ENCODE peak calls at places on chromosomes 16 and 17, in six cellular contexts. B, W, Z, H, L and N are unnamed samples. For H3K27me3, the result is how much of the 10 kb centered on the place peaks cover.

GRCh38 chr17:30720013-30720471 is 104.5 kb downstream of the CRLF3 start:
- DNase-seq in B (no peak), W (peak), Z (no peak), H (no peak), L (no peak), N (no peak)

GRCh38 chr17:39270923-39271322 is 45.2 kb upstream of the STAC2 start:
- DNase-seq in B (no peak), W (no peak), Z (no peak), H (peak), L (no peak), N (no peak)

GRCh38 chr16:29810699-29811169 is 1.3 kb upstream of the PRRT2 start:
- DNase-seq in B (no peak), W (no peak), Z (no peak), H (no peak), L (no peak), N (no peak)

GRCh38 chr16:17369441-17369951 is 101.3 kb downstream of the XYLT1 start:
- DNase-seq in B (peak), W (no peak), Z (peak), H (no peak), L (peak), N (no peak)

GRCh38 chr17:19238167-19238505 is 970 bp downstream of the EPN2 start:
- DNase-seq in B (no peak), W (peak), Z (no peak), H (no peak), L (no peak), N (no peak)

GRCh38 chr17:8189041-8189710 is 804 bp downstream of the BORCS6 start:
- DNase-seq in B (no peak), W (no peak), Z (no peak), H (no peak), L (peak), N (no peak)

GRCh38 chr17:39605492-39606433 is 2.0 kb downstream of the NEUROD2 start:
- DNase-seq in B (no peak), W (no peak), Z (no peak), H (no peak), L (no peak), N (peak)

GRCh38 chr17:40341808-40342574 is 22.5 kb downstream of the GJD3 start:
- DNase-seq in B (peak), W (peak), Z (no peak), H (no peak), L (no peak), N (no peak)

GRCh38 chr17:35082073-35082657 is 18.7 kb upstream of the RFFL start:
- DNase-seq in B (no peak), W (no peak), Z (no peak), H (peak), L (no peak), N (peak)

GRCh38 chr17:14032234-14032633 is 37.1 kb upstream of the COX10 start:
- DNase-seq in B (no peak), W (no peak), Z (no peak), H (no peak), L (no peak), N (no peak)

GRCh38 chr16:48949636-48950035 is 332.0 kb downstream of the CBLN1 start:
- DNase-seq in B (no peak), W (no peak), Z (no peak), H (no peak), L (no peak), N (no peak)

GRCh38 chr17:55909776-55910175 is 158.9 kb downstream of the PCTP start:
- DNase-seq in B (no peak), W (no peak), Z (no peak), H (no peak), L (no peak), N (no peak)
- H3K27me3 ChIP-seq in B (under half), W (under half), Z (under half), H (under half), L (under half), N (under half)

DNA sequence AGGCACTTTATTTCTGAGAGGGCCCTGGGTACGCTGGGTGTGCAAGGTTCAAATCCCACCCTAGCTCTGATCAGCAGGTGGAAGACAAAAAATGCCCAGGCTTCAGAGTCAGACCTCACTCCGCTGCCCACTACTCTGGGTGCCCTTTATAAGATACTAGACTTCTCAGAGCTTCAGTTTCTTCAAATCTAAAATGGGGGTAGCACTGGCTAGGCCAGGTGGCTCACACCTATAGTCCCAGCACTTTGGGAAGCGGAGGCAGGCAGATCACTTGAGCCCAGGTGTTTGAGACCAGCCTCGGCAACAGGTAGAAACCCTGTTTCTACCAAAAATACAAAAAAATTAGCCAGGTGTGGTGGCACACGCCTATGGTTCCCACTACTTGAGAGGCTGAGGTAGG is 1.7 kb downstream of the USB1 start:
- DNase-seq in B (no peak), W (no peak), Z (no peak), H (no peak), L (no peak), N (no peak)
- H3K27ac ChIP-seq in B (no peak), W (no peak), Z (no peak), H (no peak), L (no peak), N (no peak)

DNA sequence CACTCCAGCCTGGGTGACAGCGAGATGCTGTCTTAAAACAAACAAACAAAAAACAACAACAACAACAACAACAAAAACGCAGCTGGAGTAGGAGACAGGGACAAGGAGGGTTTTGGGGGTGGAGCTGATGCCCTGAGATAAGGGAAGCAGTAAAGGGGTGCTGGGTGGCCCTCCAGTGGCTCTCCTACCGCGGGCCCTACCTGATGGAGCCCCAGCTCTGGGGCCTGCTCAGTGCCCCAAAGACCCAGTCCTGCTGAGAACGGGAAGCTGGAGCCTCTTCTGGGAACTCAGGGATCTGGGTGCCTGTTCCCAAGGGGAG is 21.3 kb upstream of the NAGS start:
- DNase-seq in B (no peak), W (no peak), Z (no peak), H (no peak), L (no peak), N (no peak)
- H3K27me3 ChIP-seq in B (half or more), W (under half), Z (half or more), H (half or more), L (under half), N (half or more)

DNA sequence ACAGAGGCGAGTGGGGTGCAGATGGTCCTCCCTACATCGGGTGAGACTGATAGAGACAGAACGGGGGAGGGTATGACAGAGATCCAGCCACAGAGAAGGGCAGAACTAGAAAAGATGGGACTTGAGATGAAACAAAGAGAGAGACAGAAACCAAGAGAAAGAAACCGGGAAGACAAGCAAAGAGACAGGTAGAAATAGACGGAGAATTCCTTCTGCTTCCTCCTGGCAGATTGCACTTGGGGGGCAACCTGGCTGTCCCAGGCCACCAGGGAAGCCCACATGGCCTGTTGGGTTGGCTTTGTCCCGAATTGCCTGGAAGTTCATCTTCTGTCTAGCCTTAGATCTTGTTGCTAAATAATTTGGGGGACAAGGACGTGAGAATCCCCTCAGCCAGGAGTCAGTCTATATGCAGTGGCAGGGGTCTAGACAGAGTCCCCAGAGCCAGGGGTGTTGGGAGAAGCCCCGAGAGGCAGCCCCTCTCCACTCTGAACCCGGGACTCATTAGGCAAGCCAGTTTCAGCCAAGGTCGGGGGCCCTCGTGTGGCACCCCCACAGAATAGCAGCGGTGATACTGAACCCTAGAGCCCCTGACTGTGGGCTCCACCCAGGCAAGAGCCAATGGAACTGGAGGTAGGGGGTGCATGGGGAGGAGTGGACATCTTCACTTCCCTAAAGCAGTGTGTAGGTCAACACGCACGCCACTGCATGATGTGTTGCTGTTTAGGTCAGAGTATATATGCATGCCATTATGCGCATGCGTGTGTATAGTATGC is 626 bp upstream of the TSPOAP1 start:
- DNase-seq in B (no peak), W (no peak), Z (peak), H (no peak), L (peak), N (no peak)
- H3K27ac ChIP-seq in B (no peak), W (no peak), Z (peak), H (no peak), L (peak), N (no peak)

GRCh38 chr17:75591722-75592302 is 4.2 kb downstream of the MYO15B start:
- DNase-seq in B (no peak), W (no peak), Z (no peak), H (no peak), L (no peak), N (no peak)
- H3K27me3 ChIP-seq in B (under half), W (under half), Z (under half), H (under half), L (under half), N (under half)

DNA sequence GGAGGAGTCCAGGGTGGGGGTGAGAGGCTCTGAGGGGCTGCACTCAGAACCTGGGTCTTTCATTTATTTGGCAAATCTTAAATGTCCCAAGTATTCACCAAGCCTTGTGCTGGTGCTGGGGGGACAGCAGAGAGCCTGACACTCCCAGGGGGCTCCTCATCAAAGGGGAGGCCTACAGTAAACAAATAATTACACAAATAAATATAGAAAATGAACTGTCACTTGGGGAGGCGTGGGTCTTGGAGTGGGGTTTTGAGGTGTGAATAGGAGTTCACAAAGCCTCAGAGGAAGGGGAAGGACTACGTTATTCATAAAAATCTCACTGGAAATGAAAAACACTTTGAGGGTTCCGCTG is 15.2 kb upstream of the PRM1 start:
- DNase-seq in B (no peak), W (no peak), Z (no peak), H (no peak), L (no peak), N (no peak)
- H3K27ac ChIP-seq in B (no peak), W (no peak), Z (no peak), H (no peak), L (no peak), N (no peak)

GRCh38 chr17:81448960-81449359 is 53.7 kb downstream of the BAHCC1 start:
- DNase-seq in B (no peak), W (no peak), Z (no peak), H (no peak), L (no peak), N (no peak)

GRCh38 chr17:81447331-81447933 is 52.2 kb downstream of the BAHCC1 start:
- DNase-seq in B (no peak), W (no peak), Z (no peak), H (no peak), L (no peak), N (no peak)

GRCh38 chr17:81451823-81452222 is 56.6 kb downstream of the BAHCC1 start:
- DNase-seq in B (no peak), W (no peak), Z (no peak), H (no peak), L (no peak), N (no peak)

GRCh38 chr17:81445642-81446500 is 50.6 kb downstream of the BAHCC1 start:
- DNase-seq in B (no peak), W (no peak), Z (no peak), H (no peak), L (no peak), N (no peak)

DNA sequence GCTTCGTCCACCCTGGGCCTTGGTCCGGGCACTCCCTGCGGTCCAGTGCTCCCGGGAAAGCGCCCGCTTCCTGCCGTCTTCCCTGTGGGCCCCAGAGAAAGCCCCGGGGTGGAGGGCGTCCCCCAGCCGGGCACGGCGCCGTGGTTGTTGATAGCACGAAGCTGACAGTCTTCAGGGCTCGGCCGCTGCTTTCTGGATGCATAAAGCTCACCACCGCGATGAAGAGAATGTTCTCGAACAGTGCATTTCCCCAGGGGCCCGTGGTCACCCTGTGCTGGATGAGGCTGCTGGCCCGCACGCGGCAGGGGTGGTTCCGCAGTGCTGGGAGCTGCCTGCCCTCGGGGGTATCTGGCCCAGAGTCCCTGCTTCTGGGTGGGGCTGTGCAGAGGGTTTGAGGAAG is 53.2 kb downstream of the BAHCC1 start:
- DNase-seq in B (no peak), W (no peak), Z (no peak), H (no peak), L (no peak), N (no peak)
- H3K27me3 ChIP-seq in B (under half), W (under half), Z (under half), H (under half), L (under half), N (under half)

DNA sequence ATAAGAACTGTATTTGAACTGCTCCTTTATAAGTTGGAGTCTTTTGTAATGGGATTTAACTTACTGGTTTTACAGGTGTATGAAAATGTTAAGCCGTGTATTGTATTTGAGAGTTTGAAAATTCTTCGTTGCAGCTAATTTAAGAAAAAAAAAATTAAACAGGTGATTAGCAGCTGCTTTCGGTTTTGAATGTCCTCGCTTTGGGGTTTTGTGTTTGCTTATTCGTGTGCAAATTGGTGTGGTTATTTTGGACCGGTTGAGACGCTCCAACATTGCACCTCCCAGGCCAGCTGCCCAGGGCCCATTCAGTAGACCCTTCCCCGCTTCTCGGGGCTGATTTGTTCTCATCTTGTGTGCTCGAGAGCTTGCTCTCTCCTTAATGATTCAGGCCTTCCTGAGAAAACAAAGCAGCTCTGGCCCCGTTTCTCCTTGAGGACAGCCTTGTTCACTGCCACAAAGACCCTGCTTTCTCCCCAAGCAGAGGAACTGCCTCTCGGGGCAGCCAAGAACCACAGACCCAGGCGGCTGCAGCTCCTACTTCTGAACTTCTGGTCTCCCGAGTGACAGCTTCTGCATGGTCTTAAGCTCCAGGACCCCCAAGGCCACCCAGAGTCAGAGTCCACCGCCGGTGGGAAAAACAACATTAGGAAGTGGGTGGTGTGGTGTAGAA is 100.5 kb downstream of the MSI2 start:
- DNase-seq in B (no peak), W (no peak), Z (no peak), H (no peak), L (no peak), N (no peak)
- H3K27ac ChIP-seq in B (no peak), W (no peak), Z (no peak), H (no peak), L (no peak), N (no peak)